ENCODE peak calls at places on chromosomes 2 and 18, in ten cellular contexts. W is stimulated activated naive CD8-positive, alpha-beta T cell treated with anti-CD3 and anti-CD28 coated beads, Interleukin-15, Interleukin-2, amounts not matched to agents 100 U/mL and 50 U/mL, for 24 hours; L is CD4-positive, alpha-beta T cell; P is A549; R is lower lobe of right lung; F is activated CD8-positive, alpha-beta T cell treated with anti-CD3 and anti-CD28 coated beads, Interleukin-2, amount 10 ng/mL, durations not matched to agents 7 days and 5 days; K is HepG2; G is activated B cell treated with CpG ODN at 0.5 μM for 24 hours; V is upper lobe of right lung; S is T-helper 17 cell. T is an unnamed sample.
A peak's percentile ranks its signal among the peaks of the same experiment; 100 is the strongest.

GRCh38 chr2:99948010-99948409 is 194.4 kb downstream of the AFF3 start:
- ATAC-seq in V (no peak), L (no peak), W (no peak), R (no peak), P (no peak), F (no peak), S (no peak), K (no peak), G (no peak), T (no peak)

GRCh38 chr2:160575363-160575762 is 81.8 kb upstream of the RBMS1 start:
- ATAC-seq in W (no peak), P (no peak), G (no peak), F (no peak), S (no peak), L (no peak), K (no peak), V (peak; percentile 8), R (no peak), T (no peak)

GRCh38 chr2:96753661-96754282 is 6.9 kb upstream of the CNNM4 start:
- ATAC-seq in W (no peak), S (no peak), G (no peak), K (no peak), L (no peak), P (no peak), F (no peak), R (no peak), V (no peak), T (no peak)

GRCh38 chr18:45348974-45349373 is 266.3 kb upstream of the SLC14A2 start:
- ATAC-seq in P (no peak), R (no peak), K (no peak), W (no peak), G (no peak), F (no peak), S (no peak), L (no peak), V (no peak), T (peak; percentile 75)

GRCh38 chr2:227462463-227462951 is 9.4 kb upstream of the AGFG1 start:
- ATAC-seq in F (no peak), P (no peak), L (no peak), V (no peak), K (no peak), R (no peak), S (peak; percentile 23), W (peak; percentile 24), G (peak; percentile 51), T (no peak)

GRCh38 chr2:24055750-24056149 is 6.2 kb downstream of the FKBP1B start:
- ATAC-seq in R (no peak), L (no peak), G (no peak), V (no peak), W (no peak), K (no peak), S (no peak), F (no peak), P (no peak), T (no peak)

GRCh38 chr2:179311071-179311470 is 46.4 kb upstream of the SESTD1 start:
- ATAC-seq in R (no peak), F (no peak), P (no peak), L (no peak), G (no peak), W (no peak), S (no peak), K (no peak), V (no peak), T (peak; percentile 41)

GRCh38 chr18:6732952-6733351 is 3.4 kb downstream of the ARHGAP28 start:
- ATAC-seq in K (no peak), G (no peak), L (no peak), S (no peak), V (no peak), P (no peak), R (no peak), F (no peak), W (no peak), T (no peak)

GRCh38 chr2:69436594-69436936 is 670 bp downstream of the NFU1 start:
- ATAC-seq in S (peak; percentile 5), F (peak; percentile 0), P (peak; percentile 13), R (no peak), W (no peak), V (no peak), K (peak; percentile 7), G (no peak), L (peak; percentile 6), T (no peak)

GRCh38 chr2:74893332-74893731 is 59.4 kb downstream of the HK2 start:
- ATAC-seq in L (no peak), S (no peak), P (peak; percentile 66), R (no peak), W (no peak), V (no peak), G (no peak), K (no peak), F (no peak), T (no peak)